ENCODE peak calls at places on chromosomes 6 and 20, in ten cellular contexts. K, Q, U, I, B, Y, H, W, T and E are unnamed samples.

GRCh38 chr6:14930366-14930989 is 315.4 kb upstream of the JARID2 start:
- DNase-seq in I (no peak), H (no peak), B (peak; percentile 31), W (no peak), T (no peak), Q (no peak), U (no peak), K (no peak), Y (no peak), E (no peak)

GRCh38 chr6:160101262-160102205 is 20.1 kb upstream of the SLC22A1 start:
- DNase-seq in H (no peak), Y (no peak), W (no peak), T (no peak), Q (no peak), U (no peak), B (no peak), I (peak; percentile 28), K (no peak), E (no peak)

GRCh38 chr20:33601016-33601415 is 61.1 kb upstream of the C20orf144 start:
- DNase-seq in W (no peak), Q (no peak), T (no peak), K (no peak), U (no peak), I (no peak), H (no peak), Y (no peak), B (no peak), E (no peak)

GRCh38 chr6:5497896-5498578 is 236.7 kb downstream of the FARS2 start:
- DNase-seq in Q (no peak), T (no peak), Y (no peak), W (no peak), I (no peak), K (no peak), H (no peak), U (peak; percentile 43), B (no peak), E (peak; percentile 58)

GRCh38 chr20:11274137-11274536 is 600.3 kb upstream of the JAG1 start:
- DNase-seq in B (peak; percentile 85), K (peak; percentile 57), U (peak; percentile 34), Y (no peak), I (no peak), H (no peak), Q (peak; percentile 24), T (peak; percentile 32), W (peak; percentile 14), E (peak; percentile 76)

GRCh38 chr6:170147832-170148708 is 142.8 kb downstream of the DLL1 start:
- DNase-seq in B (no peak), Q (no peak), Y (peak; percentile 82), K (no peak), W (no peak), T (no peak), H (peak; percentile 13), U (no peak), I (no peak), E (no peak)

GRCh38 chr20:5297280-5298004 is 19.3 kb downstream of the PROKR2 start:
- DNase-seq in Y (no peak), T (no peak), I (no peak), H (no peak), U (no peak), B (peak; percentile 13), K (no peak), W (no peak), Q (no peak), E (no peak)

GRCh38 chr6:88650029-88650619 is 313.3 kb downstream of the RNGTT start:
- DNase-seq in T (no peak), B (no peak), I (no peak), W (no peak), U (peak; percentile 34), K (no peak), Y (no peak), Q (no peak), H (no peak), E (no peak)

GRCh38 chr6:117624869-117625481 is 22.7 kb upstream of the GOPC start:
- DNase-seq in H (no peak), Y (no peak), B (no peak), W (no peak), U (no peak), Q (no peak), T (no peak), K (no peak), I (no peak), E (no peak)